ENCODE peak calls at places on chromosome 21, in six cellular contexts. Q, S, O, B, F and W are unnamed samples.

GRCh38 chr21:36209626-36210171 is 53.1 kb downstream of the DOP1B start:
- DNase-seq in Q (peak; percentile 58), S (peak; percentile 83), O (peak; percentile 15), B (peak; percentile 52), F (peak; percentile 34), W (peak; percentile 81)

GRCh38 chr21:17613242-17613676 is 558 bp upstream of the BTG3 start:
- DNase-seq in Q (peak; percentile 12), S (no peak), O (peak; percentile 18), B (peak; percentile 26), F (no peak), W (no peak)

GRCh38 chr21:33300701-33301631 is 23.8 kb upstream of the IFNAR1 start:
- DNase-seq in Q (no peak), S (peak; percentile 67), O (no peak), B (no peak), F (no peak), W (no peak)

GRCh38 chr21:35095859-35096291 is 46.8 kb upstream of the RUNX1 start:
- DNase-seq in Q (no peak), S (no peak), O (no peak), B (peak; percentile 73), F (peak; percentile 42), W (no peak)

GRCh38 chr21:35578350-35578782 is 482.0 kb downstream of the SETD4 start:
- DNase-seq in Q (no peak), S (peak; percentile 99), O (peak; percentile 55), B (peak; percentile 93), F (no peak), W (no peak)

GRCh38 chr21:22575165-22575584 is 1577.0 kb downstream of the NCAM2 start:
- DNase-seq in Q (no peak), S (peak; percentile 1), O (no peak), B (no peak), F (peak; percentile 4), W (no peak)

GRCh38 chr21:45823100-45823681 is 158.4 kb upstream of the COL6A1 start:
- DNase-seq in Q (no peak), S (no peak), O (no peak), B (no peak), F (no peak), W (no peak)

GRCh38 chr21:39911792-39912191 is 44.6 kb downstream of the PCP4 start:
- DNase-seq in Q (no peak), S (no peak), O (no peak), B (no peak), F (no peak), W (no peak)

GRCh38 chr21:45183852-45184251 is 103.8 kb downstream of the POFUT2 start:
- DNase-seq in Q (no peak), S (no peak), O (no peak), B (no peak), F (no peak), W (no peak)

GRCh38 chr21:41878831-41879189 is 334 bp downstream of the PRDM15 start:
- DNase-seq in Q (peak; percentile 82), S (peak; percentile 46), O (peak; percentile 94), B (peak; percentile 89), F (peak; percentile 87), W (peak; percentile 89)

GRCh38 chr21:40020651-40021050 is 153.4 kb downstream of the PCP4 start:
- DNase-seq in Q (no peak), S (no peak), O (no peak), B (no peak), F (no peak), W (no peak)

GRCh38 chr21:27298465-27298864 is 331.6 kb upstream of the ADAMTS5 start:
- DNase-seq in Q (no peak), S (no peak), O (no peak), B (peak; percentile 57), F (no peak), W (no peak)

GRCh38 chr21:35020902-35021301 is 28.2 kb downstream of the RUNX1 start:
- DNase-seq in Q (no peak), S (no peak), O (peak; percentile 45), B (peak; percentile 35), F (peak; percentile 34), W (no peak)

GRCh38 chr21:34606051-34606450 is 8.9 kb downstream of the RCAN1 start:
- DNase-seq in Q (no peak), S (no peak), O (no peak), B (no peak), F (no peak), W (no peak)